ENCODE peak calls at places on chromosomes 12 and 14, in four cellular contexts. F is AML-193, V is stomach, P is HL-60. J is an unnamed sample.

GRCh38 chr12:75892779-75893408 is 138.7 kb downstream of the PHLDA1 start:
- DNase-seq in F (no peak), P (no peak), V (no peak), J (peak; percentile 64)

GRCh38 chr12:67320614-67321305 is 51.6 kb downstream of the CAND1 start:
- DNase-seq in V (no peak), F (no peak), P (no peak), J (no peak)

GRCh38 chr12:80539029-80539428 is 95.0 kb downstream of the PTPRQ start:
- DNase-seq in F (no peak), P (no peak), V (no peak), J (no peak)

GRCh38 chr14:98198385-98198784 is 1073.6 kb downstream of the BCL11B start:
- DNase-seq in F (no peak), V (no peak), P (peak; percentile 9), J (no peak)

GRCh38 chr12:6647083-6647604 is at the start of gene ACRBP:
- DNase-seq in V (peak; percentile 83), F (no peak), P (peak; percentile 80), J (peak; percentile 83)

GRCh38 chr14:65219353-65219752 is 117.0 kb upstream of the MAX start:
- DNase-seq in P (no peak), F (no peak), V (no peak), J (no peak)

GRCh38 chr14:36424478-36425102 is 95.4 kb downstream of the NKX2-1 start:
- DNase-seq in V (no peak), F (no peak), P (no peak), J (no peak)

GRCh38 chr14:24058260-24058950 is 6.6 kb downstream of the CARMIL3 start:
- DNase-seq in P (peak; percentile 72), V (peak; percentile 81), F (peak; percentile 57), J (peak; percentile 85)

GRCh38 chr12:46300906-46301305 is 32.1 kb upstream of the SLC38A1 start:
- DNase-seq in P (peak; percentile 47), V (no peak), F (no peak), J (peak; percentile 2)

GRCh38 chr14:86153480-86153879 is 623.5 kb downstream of the FLRT2 start:
- DNase-seq in P (no peak), F (no peak), V (no peak), J (no peak)

GRCh38 chr12:69512820-69513219 is 42.6 kb downstream of the FRS2 start:
- DNase-seq in P (no peak), F (no peak), V (no peak), J (no peak)

GRCh38 chr12:46460682-46461215 is 88.2 kb upstream of the SLC38A2 start:
- DNase-seq in F (no peak), V (no peak), P (no peak), J (no peak)

GRCh38 chr12:62899568-62900390 is 35.2 kb downstream of the PPM1H start:
- DNase-seq in F (no peak), V (no peak), P (no peak), J (no peak)

GRCh38 chr12:12399906-12400305 is 43.0 kb downstream of the BORCS5 start:
- DNase-seq in P (no peak), V (no peak), F (no peak), J (no peak)

GRCh38 chr12:122304924-122305323 is 38.6 kb upstream of the VPS33A start:
- DNase-seq in F (no peak), P (no peak), V (no peak), J (no peak)

GRCh38 chr12:5960783-5961182 is 15.7 kb upstream of the ANO2 start:
- DNase-seq in V (no peak), F (no peak), P (no peak), J (no peak)

GRCh38 chr12:32399373-32400113 is at the start of gene FGD4:
- DNase-seq in V (peak; percentile 92), P (peak; percentile 86), F (peak; percentile 80), J (peak; percentile 92)

GRCh38 chr14:60090864-60091519 is 731 bp upstream of the PCNX4 start:
- DNase-seq in P (peak; percentile 23), F (peak; percentile 41), V (peak; percentile 33), J (peak; percentile 76)

GRCh38 chr12:12630850-12631249 is 19.2 kb downstream of the CREBL2 start:
- DNase-seq in P (no peak), V (no peak), F (no peak), J (no peak)

GRCh38 chr12:106631797-106632196 is 49.0 kb downstream of the RFX4 start:
- DNase-seq in P (no peak), F (no peak), V (no peak), J (no peak)